ENCODE peak calls at places on chromosomes 6 and 20, in four cellular contexts. K is RWPE1, S is A549, E is glutamatergic neuron. I is an unnamed sample.

GRCh38 chr6:39269971-39270370 is 40.7 kb upstream of the KCNK5 start:
- DNase-seq in K (no peak), S (no peak), E (no peak), I (no peak)

GRCh38 chr6:154806804-154807203 is 73.6 kb downstream of the SCAF8 start:
- DNase-seq in K (no peak), S (no peak), E (no peak), I (no peak)

GRCh38 chr6:112443666-112444065 is 96.5 kb downstream of the RFPL4B start:
- DNase-seq in K (no peak), S (no peak), E (no peak), I (no peak)

GRCh38 chr20:50126662-50127061 is 13.7 kb upstream of the UBE2V1 start:
- DNase-seq in K (no peak), S (peak), E (no peak), I (no peak)

GRCh38 chr6:23494367-23494766 is 631.6 kb upstream of the NRSN1 start:
- DNase-seq in K (no peak), S (no peak), E (no peak), I (no peak)

GRCh38 chr6:18958146-18958545 is 571.0 kb downstream of the RNF144B start:
- DNase-seq in K (no peak), S (no peak), E (no peak), I (no peak)

GRCh38 chr6:72975346-72975745 is 249.9 kb downstream of the KHDC1L start:
- DNase-seq in K (no peak), S (no peak), E (no peak), I (no peak)

GRCh38 chr6:149754573-149754972 is 5.0 kb downstream of the PCMT1 start:
- DNase-seq in K (no peak), S (no peak), E (no peak), I (peak)

GRCh38 chr6:57303931-57304681 is 13.3 kb upstream of the PRIM2 start:
- DNase-seq in K (no peak), S (no peak), E (no peak), I (no peak)

GRCh38 chr20:62409935-62410741 is 3.1 kb upstream of the CABLES2 start:
- DNase-seq in K (peak), S (peak), E (peak), I (no peak)

GRCh38 chr6:155373276-155373675 is 59.0 kb upstream of the TFB1M start:
- DNase-seq in K (no peak), S (no peak), E (no peak), I (no peak)

GRCh38 chr20:33554914-33555420 is 65.1 kb downstream of the CBFA2T2 start:
- DNase-seq in K (peak), S (peak), E (no peak), I (peak)

GRCh38 chr20:61370841-61371303 is 118.8 kb downstream of the CDH4 start:
- DNase-seq in K (no peak), S (no peak), E (peak), I (no peak)

GRCh38 chr20:36150847-36151539 is 3.5 kb upstream of the EPB41L1 start:
- DNase-seq in K (no peak), S (no peak), E (no peak), I (no peak)

GRCh38 chr20:50528804-50529351 is 18.7 kb downstream of the PTPN1 start:
- DNase-seq in K (no peak), S (no peak), E (no peak), I (no peak)

GRCh38 chr6:68651018-68651985 is 16.2 kb downstream of the ADGRB3 start:
- DNase-seq in K (no peak), S (no peak), E (no peak), I (no peak)

GRCh38 chr20:43473058-43473704 is 15.5 kb downstream of the SRSF6 start:
- DNase-seq in K (no peak), S (no peak), E (no peak), I (no peak)

GRCh38 chr6:7137335-7138106 is 29.8 kb downstream of the RREB1 start:
- DNase-seq in K (no peak), S (peak), E (peak), I (no peak)

GRCh38 chr6:99016355-99016754 is 68.6 kb upstream of the FBXL4 start:
- DNase-seq in K (no peak), S (no peak), E (no peak), I (peak)

GRCh38 chr6:118122801-118123200 is 215.7 kb downstream of the SLC35F1 start:
- DNase-seq in K (no peak), S (no peak), E (no peak), I (no peak)

GRCh38 chr6:112286010-112286409 is 31.6 kb upstream of the LAMA4 start:
- DNase-seq in K (no peak), S (no peak), E (no peak), I (no peak)

GRCh38 chr6:48087448-48087847 is 23.5 kb downstream of the PTCHD4 start:
- DNase-seq in K (no peak), S (peak), E (no peak), I (peak)
- TF ChIP-seq CTCF in K (peak), S (peak), E (no peak), I (peak)

DNA sequence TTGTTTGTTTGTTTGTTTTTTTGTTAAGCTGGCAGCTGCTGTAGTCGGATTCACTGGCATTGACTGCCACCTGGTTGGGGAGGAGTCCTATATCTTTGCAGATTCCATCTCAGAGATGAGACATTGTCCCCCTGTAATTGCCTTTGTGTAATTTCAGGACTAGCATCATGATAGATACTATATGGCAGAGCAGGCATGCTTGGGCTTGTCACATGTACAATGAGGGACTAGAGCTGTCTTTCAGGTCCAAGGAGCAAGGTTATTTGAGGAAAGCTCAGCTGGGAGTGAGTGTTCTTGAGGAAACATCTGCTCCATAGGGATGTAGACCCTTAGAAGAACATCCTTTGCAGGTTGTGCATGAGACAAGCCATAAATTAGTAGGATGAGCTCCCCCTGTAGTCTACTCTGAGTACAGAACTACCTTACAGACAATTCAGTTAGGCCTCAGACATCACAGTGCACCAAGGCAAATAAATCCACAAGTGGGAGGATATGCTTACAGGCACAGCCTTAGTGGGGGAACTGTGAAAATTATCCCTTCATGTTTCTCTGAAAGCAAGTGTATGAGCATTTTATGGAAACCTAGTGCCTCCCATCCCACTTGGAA is 62.1 kb downstream of the BMP2 start:
- DNase-seq in K (no peak), S (no peak), E (no peak), I (peak)
- TF ChIP-seq CTCF in K (no peak), S (no peak), E (no peak), I (peak)

GRCh38 chr6:85641916-85642773 is 541 bp downstream of the SYNCRIP start:
- DNase-seq in K (peak), S (peak), E (peak), I (peak)
- TF ChIP-seq CTCF in K (no peak), S (no peak), E (no peak), I (no peak)

DNA sequence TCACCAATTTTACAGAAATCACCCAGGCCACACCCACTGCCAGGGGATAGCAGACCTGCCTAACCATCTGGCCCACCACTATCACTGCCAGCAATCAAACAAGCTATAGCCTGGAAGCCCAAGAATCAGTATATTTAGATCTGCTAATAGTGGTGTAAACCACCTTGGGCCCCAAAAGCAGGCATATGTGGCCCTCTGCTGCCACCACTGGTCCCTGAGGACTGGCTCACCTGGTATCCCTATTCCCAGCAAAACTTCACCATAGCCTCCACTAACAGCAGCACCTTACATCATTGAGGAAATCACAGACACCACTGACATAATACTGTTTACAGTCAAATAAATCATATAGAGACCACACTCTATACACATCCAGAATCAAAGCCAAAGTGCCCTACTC is 880.4 kb upstream of the MAN1A1 start:
- DNase-seq in K (no peak), S (no peak), E (no peak), I (peak)
- TF ChIP-seq CTCF in K (no peak), S (no peak), E (no peak), I (peak)

GRCh38 chr6:164107297-164107995 is 692.9 kb downstream of the QKI start:
- DNase-seq in K (no peak), S (no peak), E (no peak), I (peak)

GRCh38 chr6:164104432-164104831 is 689.9 kb downstream of the QKI start:
- DNase-seq in K (no peak), S (no peak), E (no peak), I (no peak)

GRCh38 chr6:164105705-164106104 is 691.2 kb downstream of the QKI start:
- DNase-seq in K (no peak), S (no peak), E (no peak), I (no peak)

GRCh38 chr6:164108092-164108491 is 693.6 kb downstream of the QKI start:
- DNase-seq in K (no peak), S (no peak), E (no peak), I (no peak)

DNA sequence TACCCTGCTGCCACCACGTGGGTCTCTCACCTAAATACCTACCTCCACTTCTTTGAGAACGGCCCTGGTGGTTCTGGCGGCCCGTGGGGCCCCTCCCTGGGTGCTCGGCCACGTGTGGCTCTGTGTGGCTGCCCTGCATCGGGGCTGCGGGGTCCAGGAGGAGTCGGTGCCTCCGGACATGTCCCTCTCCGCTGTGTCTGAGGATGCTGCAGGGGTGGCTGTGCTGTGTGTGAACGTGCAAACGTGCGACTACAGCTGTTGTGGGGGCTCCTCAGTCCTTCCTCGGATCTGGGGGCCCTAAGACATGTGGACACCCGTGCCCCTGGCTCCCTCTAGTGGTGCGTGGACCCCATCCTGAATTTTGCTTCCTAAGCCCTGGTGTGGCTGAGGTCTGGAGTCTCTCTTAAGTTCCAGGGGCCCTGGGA is 691.8 kb downstream of the QKI start:
- DNase-seq in K (no peak), S (peak), E (peak), I (no peak)
- TF ChIP-seq CTCF in K (no peak), S (no peak), E (peak), I (no peak)

DNA sequence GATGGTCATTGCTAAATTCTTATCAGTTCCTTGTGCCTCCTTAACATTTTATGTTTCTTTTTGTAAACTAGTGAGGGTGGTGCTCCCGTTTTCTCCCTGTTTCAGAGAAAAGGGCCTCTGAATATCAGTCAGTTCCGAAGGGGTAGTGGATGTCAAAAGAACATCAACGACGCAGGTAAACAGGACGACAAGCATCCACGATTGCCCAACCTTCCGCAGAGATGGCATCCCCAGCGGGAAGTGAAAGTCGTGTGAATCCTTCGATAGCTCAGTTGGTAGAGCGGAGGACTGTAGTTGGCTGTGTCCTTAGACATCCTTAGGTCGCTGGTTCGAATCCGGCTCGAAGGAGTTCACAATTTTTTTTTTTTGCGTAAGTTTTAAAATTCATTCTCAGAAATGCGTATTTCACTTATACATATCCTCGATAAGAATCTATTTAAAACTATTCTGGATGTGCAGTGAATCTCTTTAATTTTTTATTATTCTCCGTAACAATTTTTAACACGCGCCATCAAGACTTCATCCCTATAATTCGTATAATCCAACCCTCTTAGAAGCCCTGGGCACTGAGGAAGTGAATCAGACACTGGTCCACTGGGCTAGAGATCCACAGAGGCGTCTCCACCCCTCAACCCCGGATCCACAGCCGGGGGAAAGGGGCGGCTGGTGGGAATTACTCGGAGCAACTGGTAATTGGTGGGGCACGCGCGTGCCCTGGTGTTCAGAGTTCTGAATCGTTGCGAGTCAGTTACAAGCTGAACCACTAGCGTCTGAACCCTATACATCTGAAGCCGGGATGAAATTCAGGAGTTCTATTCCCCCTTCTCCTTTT is 27.9 kb upstream of the ABT1 start:
- DNase-seq in K (peak), S (peak), E (peak), I (peak)
- TF ChIP-seq CTCF in K (peak), S (peak), E (no peak), I (peak)

DNA sequence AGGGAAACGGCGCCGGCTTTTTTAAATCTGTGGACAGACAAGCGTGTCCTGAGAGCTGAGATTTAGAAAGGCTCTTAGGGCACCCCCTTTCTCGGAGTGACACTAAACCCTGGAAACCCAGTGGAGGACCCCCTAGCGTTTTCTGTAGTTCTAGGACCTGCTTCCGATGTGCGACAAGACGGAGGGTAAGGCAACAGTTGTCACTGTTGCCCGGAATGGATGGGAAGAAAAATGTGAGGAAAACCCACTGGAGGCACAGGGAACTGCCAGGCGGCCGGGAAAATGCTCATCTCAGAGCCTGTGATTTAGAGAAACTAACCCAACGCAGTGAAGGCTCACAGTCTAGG is 551 bp upstream of the ATP5F1E start:
- DNase-seq in K (peak), S (no peak), E (peak), I (no peak)
- TF ChIP-seq CTCF in K (peak), S (no peak), E (peak), I (peak)